ENCODE peak calls at places on chromosomes 13 and 19, in four cellular contexts. Q is IMR-90, Y is left lung, D is HFFc6. U is an unnamed sample.

GRCh38 chr13:79741006-79741405 is 260.1 kb downstream of the NDFIP2 start:
- DNase-seq in Y (no peak), Q (peak; percentile 71), D (peak; percentile 23), U (no peak)

GRCh38 chr13:27281420-27281819 is 10.8 kb downstream of the RASL11A start:
- DNase-seq in D (no peak), Y (no peak), Q (no peak), U (no peak)

GRCh38 chr13:99258210-99258860 is at the start of gene GPR18:
- DNase-seq in Y (no peak), D (no peak), Q (peak; percentile 24), U (no peak)

GRCh38 chr19:30336290-30336689 is 35.9 kb upstream of the ZNF536 start:
- DNase-seq in D (no peak), Q (no peak), Y (no peak), U (no peak)

GRCh38 chr13:20843177-20843576 is 59.4 kb downstream of the XPO4 start:
- DNase-seq in Y (no peak), D (no peak), Q (peak; percentile 18), U (no peak)

GRCh38 chr13:110179116-110179857 is 127.7 kb downstream of the COL4A1 start:
- DNase-seq in D (no peak), Q (no peak), Y (no peak), U (no peak)

GRCh38 chr13:33717775-33718174 is 100.2 kb upstream of the RFC3 start:
- DNase-seq in Y (no peak), Q (peak; percentile 13), D (no peak), U (no peak)

GRCh38 chr19:33032218-33032781 is 32.4 kb downstream of the RHPN2 start:
- DNase-seq in Y (no peak), Q (no peak), D (no peak), U (no peak)

GRCh38 chr13:30338331-30338851 is 31.0 kb upstream of the KATNAL1 start:
- DNase-seq in Y (no peak), D (peak; percentile 77), Q (peak; percentile 23), U (no peak)

GRCh38 chr13:107867701-107868661 is 347.4 kb downstream of the LIG4 start:
- DNase-seq in Y (peak; percentile 78), Q (peak; percentile 57), D (no peak), U (peak; percentile 24)

GRCh38 chr13:90015565-90016507 is 1331.7 kb upstream of the MIR17HG start:
- DNase-seq in D (no peak), Q (no peak), Y (no peak), U (no peak)

GRCh38 chr19:18470153-18470552 is 32.2 kb upstream of the ISYNA1 start:
- DNase-seq in Q (no peak), Y (peak; percentile 82), D (no peak), U (peak; percentile 35)

GRCh38 chr19:48501961-48502719 is 9.5 kb downstream of the LMTK3 start:
- DNase-seq in Q (no peak), D (no peak), Y (peak; percentile 94), U (peak; percentile 88)

GRCh38 chr13:111865046-111865445 is 201.9 kb upstream of the SOX1 start:
- DNase-seq in D (no peak), Q (no peak), Y (no peak), U (no peak)

GRCh38 chr13:85700909-85701308 is 98.3 kb downstream of the SLITRK6 start:
- DNase-seq in Q (no peak), D (no peak), Y (no peak), U (no peak)

GRCh38 chr13:97280478-97280877 is 58.3 kb downstream of the MBNL2 start:
- DNase-seq in Q (no peak), D (peak; percentile 9), Y (no peak), U (no peak)

GRCh38 chr13:41678320-41678719 is 221.0 kb downstream of the RGCC start:
- DNase-seq in Q (peak; percentile 67), D (peak; percentile 47), Y (no peak), U (no peak)

GRCh38 chr19:3656073-3656746 is 29.6 kb upstream of the CACTIN start:
- DNase-seq in Q (peak; percentile 13), D (peak; percentile 97), Y (no peak), U (no peak)

GRCh38 chr19:29625316-29625715 is 19.2 kb downstream of the POP4 start:
- DNase-seq in Q (no peak), D (no peak), Y (no peak), U (no peak)

GRCh38 chr13:111202745-111203144 is 87.6 kb downstream of the ARHGEF7 start:
- DNase-seq in Y (no peak), D (peak; percentile 61), Q (peak; percentile 93), U (no peak)

GRCh38 chr13:112176746-112177119 is 109.8 kb downstream of the SOX1 start:
- DNase-seq in D (no peak), Q (no peak), Y (no peak), U (no peak)

GRCh38 chr19:16013181-16013850 is 63.0 kb upstream of the TPM4 start:
- DNase-seq in Y (no peak), Q (no peak), D (no peak), U (no peak)

GRCh38 chr13:41897126-41897525 is 63.8 kb downstream of the VWA8 start:
- DNase-seq in Y (no peak), D (no peak), Q (peak; percentile 24), U (no peak)

GRCh38 chr13:48818495-48818961 is 157.2 kb upstream of the FNDC3A start:
- DNase-seq in Q (peak; percentile 98), D (peak; percentile 96), Y (no peak), U (no peak)

GRCh38 chr13:26051231-26052135 is at the start of gene SHISA2:
- DNase-seq in Q (peak; percentile 31), Y (peak; percentile 79), D (no peak), U (peak; percentile 45)

GRCh38 chr19:11179716-11180297 is 17.5 kb downstream of the KANK2 start:
- DNase-seq in Y (no peak), Q (no peak), D (no peak), U (no peak)

GRCh38 chr19:40570313-40571004 is 6.2 kb upstream of the SHKBP1 start:
- DNase-seq in D (peak; percentile 99), Q (peak; percentile 100), Y (peak; percentile 100), U (peak; percentile 100)

GRCh38 chr13:48318714-48319457 is 15.3 kb downstream of the RB1 start:
- DNase-seq in D (no peak), Q (no peak), Y (peak; percentile 82), U (no peak)

GRCh38 chr13:111325146-111325890 is 4.9 kb downstream of the TEX29 start:
- DNase-seq in Q (no peak), Y (peak; percentile 65), D (no peak), U (no peak)

GRCh38 chr13:40164137-40164536 is 502.3 kb downstream of the FOXO1 start:
- DNase-seq in D (no peak), Q (no peak), Y (no peak), U (peak; percentile 11)

GRCh38 chr19:52227980-52228379 is 38.1 kb downstream of the PPP2R1A start:
- DNase-seq in D (no peak), Y (no peak), Q (no peak), U (no peak)

GRCh38 chr13:98657506-98658085 is 80.7 kb upstream of the STK24 start:
- DNase-seq in Y (no peak), Q (no peak), D (peak; percentile 34), U (no peak)

GRCh38 chr13:24709186-24709913 is 29.1 kb downstream of the ATP12A start:
- DNase-seq in D (no peak), Y (no peak), Q (no peak), U (no peak)

GRCh38 chr13:51070005-51070649 is 40.9 kb downstream of the C13orf42 start:
- DNase-seq in D (peak; percentile 61), Q (peak; percentile 72), Y (peak; percentile 94), U (peak; percentile 72)

GRCh38 chr19:45770192-45771101 is 1.4 kb upstream of the SIX5 start:
- DNase-seq in Q (peak; percentile 97), D (peak; percentile 95), Y (peak; percentile 97), U (peak; percentile 96)

GRCh38 chr13:36750046-36750445 is 69.0 kb upstream of the RFXAP start:
- DNase-seq in Y (no peak), Q (no peak), D (no peak), U (no peak)

DNA sequence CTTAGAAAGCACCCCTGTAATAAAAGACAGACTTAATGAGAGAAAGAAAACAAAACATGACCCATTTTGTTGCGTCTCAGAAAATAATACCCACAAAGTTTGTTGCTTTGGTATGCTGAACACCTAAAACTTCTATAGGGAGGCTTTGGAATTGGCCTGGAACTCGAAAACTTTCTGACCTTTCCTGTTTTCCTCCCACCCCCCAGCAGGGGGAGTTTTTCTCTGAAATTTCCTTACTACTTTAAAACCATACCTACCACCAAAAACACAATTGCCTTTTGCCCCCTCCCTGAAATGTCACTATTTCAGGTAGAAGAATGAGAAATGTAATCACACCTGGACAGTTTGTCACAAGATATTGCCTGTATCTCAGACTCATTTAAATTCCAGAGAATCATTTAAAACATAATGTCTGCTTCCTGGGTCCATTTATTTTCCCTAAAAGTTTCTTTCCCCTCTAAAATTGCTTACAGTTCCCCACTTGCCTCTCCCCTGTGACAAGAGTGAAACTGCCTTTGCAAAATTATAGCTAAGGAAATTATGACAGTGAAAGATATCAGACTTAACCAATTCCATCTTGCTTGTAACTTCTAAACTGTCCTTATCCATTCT is 2700.2 kb downstream of the PCDH9 start:
- DNase-seq in Y (no peak), Q (no peak), D (no peak), U (no peak)
- TF ChIP-seq CTCF in Y (peak; percentile 41), Q (peak; percentile 49), D (peak; percentile 82), U (no peak)

GRCh38 chr19:44697670-44698034 is 1.3 kb upstream of the CEACAM16 start:
- DNase-seq in Y (no peak), D (no peak), Q (no peak), U (no peak)
- TF ChIP-seq CTCF in Y (no peak), D (no peak), Q (no peak), U (no peak)

GRCh38 chr13:42969558-42970172 is 22.4 kb downstream of the EPSTI1 start:
- DNase-seq in D (peak; percentile 68), Y (peak; percentile 85), Q (peak; percentile 69), U (peak; percentile 82)

GRCh38 chr13:42970824-42971669 is 21.0 kb downstream of the EPSTI1 start:
- DNase-seq in D (peak; percentile 56), Y (no peak), Q (peak; percentile 43), U (peak; percentile 41)

GRCh38 chr13:42977219-42977659 is 14.8 kb downstream of the EPSTI1 start:
- DNase-seq in D (no peak), Y (no peak), Q (no peak), U (no peak)

GRCh38 chr13:42971670-42972355 is 20.2 kb downstream of the EPSTI1 start:
- DNase-seq in Y (no peak), Q (peak; percentile 26), D (no peak), U (no peak)

DNA sequence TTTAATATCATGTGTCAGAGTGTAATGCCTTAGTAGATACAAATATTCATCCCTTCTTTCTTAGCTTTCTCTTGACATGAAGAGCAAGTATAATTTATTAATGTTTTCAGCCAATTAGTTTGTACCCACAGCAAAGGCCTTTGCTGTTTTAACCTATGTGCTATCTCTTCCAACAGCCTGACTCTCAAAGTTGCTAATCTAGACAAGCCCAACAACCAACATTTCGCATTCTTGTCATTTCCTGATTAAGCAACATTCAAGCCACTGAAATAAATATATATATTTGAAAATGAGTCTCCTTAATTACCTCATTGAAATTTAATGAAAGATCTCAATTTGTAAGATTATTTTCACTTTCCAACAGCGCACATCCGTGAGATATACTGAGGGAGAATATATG is 18.5 kb downstream of the EPSTI1 start:
- DNase-seq in D (no peak), Q (no peak), Y (no peak), U (no peak)
- TF ChIP-seq CTCF in D (no peak), Q (no peak), Y (no peak), U (no peak)

GRCh38 chr19:6223461-6224307 is 56.1 kb downstream of the MLLT1 start:
- DNase-seq in D (no peak), Y (peak; percentile 68), Q (no peak), U (no peak)
- TF ChIP-seq CTCF in D (no peak), Y (no peak), Q (no peak), U (no peak)

U was measured in Calu3.